ENCODE peak calls at places on chromosomes 7 and 10, in nine cellular contexts. A is upper lobe of left lung, N is BE2C, V is left ventricle myocardium inferior, J is HepG2, Q is heart right ventricle, C is tibial artery, X is dorsolateral prefrontal cortex, L is pancreas. R is an unnamed sample.

GRCh38 chr10:72272689-72273409 is 875 bp upstream of the DDIT4 start:
- DNase-seq in A (peak; percentile 95), N (peak; percentile 94), V (peak; percentile 92), J (peak; percentile 88), Q (peak; percentile 91), C (peak; percentile 96), X (peak; percentile 95), L (peak; percentile 90), R (peak; percentile 90)

GRCh38 chr7:30330134-30331111 is 46.0 kb downstream of the ZNRF2 start:
- DNase-seq in A (no peak), N (no peak), V (no peak), J (no peak), Q (no peak), C (no peak), X (no peak), L (no peak), R (peak; percentile 38)

GRCh38 chr10:82762641-82763040 is 887.6 kb downstream of the NRG3 start:
- DNase-seq in A (no peak), N (no peak), V (no peak), J (no peak), Q (no peak), C (no peak), X (no peak), L (no peak), R (no peak)

GRCh38 chr10:15163261-15163864 is 5.1 kb downstream of the NMT2 start:
- DNase-seq in A (no peak), N (no peak), V (no peak), J (no peak), Q (no peak), C (no peak), X (no peak), L (no peak), R (no peak)

GRCh38 chr7:136807598-136807997 is 60.9 kb upstream of the CHRM2 start:
- DNase-seq in A (no peak), N (peak; percentile 14), V (no peak), J (no peak), Q (no peak), C (no peak), X (no peak), L (no peak), R (no peak)

GRCh38 chr7:135965602-135966001 is 11.6 kb downstream of the MTPN start:
- DNase-seq in A (no peak), N (no peak), V (no peak), J (no peak), Q (no peak), C (no peak), X (no peak), L (no peak), R (no peak)

GRCh38 chr7:143936087-143937009 is 1.3 kb downstream of the OR2F2 start:
- DNase-seq in A (no peak), N (no peak), V (no peak), J (no peak), Q (no peak), C (no peak), X (no peak), L (no peak), R (peak; percentile 2)

GRCh38 chr10:44806895-44807294 is 104.2 kb upstream of the TMEM72 start:
- DNase-seq in A (no peak), N (no peak), V (no peak), J (no peak), Q (no peak), C (no peak), X (no peak), L (no peak), R (no peak)

GRCh38 chr7:23490357-23491131 is 20.3 kb upstream of the IGF2BP3 start:
- DNase-seq in A (peak; percentile 46), N (peak; percentile 63), V (peak; percentile 50), J (no peak), Q (peak; percentile 54), C (no peak), X (peak; percentile 71), L (peak; percentile 63), R (no peak)

GRCh38 chr10:95276367-95277200 is 14.2 kb downstream of the PDLIM1 start:
- DNase-seq in A (no peak), N (no peak), V (no peak), J (no peak), Q (no peak), C (no peak), X (no peak), L (no peak), R (peak; percentile 90)
- H3K4me3 ChIP-seq in A (no peak overlapping the region), N (no peak overlapping the region), V (no peak overlapping the region), J (no peak overlapping the region), Q (no peak overlapping the region), C (no peak overlapping the region), X (no peak overlapping the region), L (no peak overlapping the region), R (no peak overlapping the region)

GRCh38 chr10:69914373-69915268 is 112.9 kb downstream of the COL13A1 start:
- DNase-seq in A (peak; percentile 65), N (peak; percentile 75), V (peak; percentile 68), J (peak; percentile 45), Q (peak; percentile 71), C (peak; percentile 71), X (peak; percentile 83), L (peak; percentile 85), R (peak; percentile 64)

GRCh38 chr10:69913586-69913985 is 111.9 kb downstream of the COL13A1 start:
- DNase-seq in A (no peak), N (no peak), V (no peak), J (no peak), Q (no peak), C (no peak), X (no peak), L (no peak), R (no peak)

GRCh38 chr10:69916133-69916532 is 114.4 kb downstream of the COL13A1 start:
- DNase-seq in A (no peak), N (no peak), V (no peak), J (no peak), Q (no peak), C (no peak), X (no peak), L (no peak), R (no peak)

GRCh38 chr10:69919250-69919649 is 117.5 kb downstream of the COL13A1 start:
- DNase-seq in A (no peak), N (no peak), V (no peak), J (no peak), Q (no peak), C (no peak), X (no peak), L (no peak), R (no peak)

GRCh38 chr10:69918036-69918435 is 116.3 kb downstream of the COL13A1 start:
- DNase-seq in A (no peak), N (no peak), V (no peak), J (no peak), Q (no peak), C (no peak), X (no peak), L (no peak), R (no peak)
- TF ChIP-seq CTCF in A (no peak), N (peak; percentile 6), V (no peak), J (peak; percentile 19), Q (no peak), C (no peak), X (no peak), L (no peak), R (no peak)

GRCh38 chr10:31033166-31033565 is 1.5 kb upstream of the ZNF438 start:
- DNase-seq in A (no peak), N (no peak), V (no peak), J (no peak), Q (no peak), C (peak; percentile 38), X (no peak), L (no peak), R (no peak)
- H3K4me3 ChIP-seq in A (no peak overlapping the region), N (no peak overlapping the region), V (peak overlapping the region; percentile 76), J (no peak overlapping the region), Q (peak overlapping the region; percentile 82), C (peak overlapping the region; percentile 67), X (peak overlapping the region; percentile 80), L (peak overlapping the region; percentile 56), R (no peak overlapping the region)

DNA sequence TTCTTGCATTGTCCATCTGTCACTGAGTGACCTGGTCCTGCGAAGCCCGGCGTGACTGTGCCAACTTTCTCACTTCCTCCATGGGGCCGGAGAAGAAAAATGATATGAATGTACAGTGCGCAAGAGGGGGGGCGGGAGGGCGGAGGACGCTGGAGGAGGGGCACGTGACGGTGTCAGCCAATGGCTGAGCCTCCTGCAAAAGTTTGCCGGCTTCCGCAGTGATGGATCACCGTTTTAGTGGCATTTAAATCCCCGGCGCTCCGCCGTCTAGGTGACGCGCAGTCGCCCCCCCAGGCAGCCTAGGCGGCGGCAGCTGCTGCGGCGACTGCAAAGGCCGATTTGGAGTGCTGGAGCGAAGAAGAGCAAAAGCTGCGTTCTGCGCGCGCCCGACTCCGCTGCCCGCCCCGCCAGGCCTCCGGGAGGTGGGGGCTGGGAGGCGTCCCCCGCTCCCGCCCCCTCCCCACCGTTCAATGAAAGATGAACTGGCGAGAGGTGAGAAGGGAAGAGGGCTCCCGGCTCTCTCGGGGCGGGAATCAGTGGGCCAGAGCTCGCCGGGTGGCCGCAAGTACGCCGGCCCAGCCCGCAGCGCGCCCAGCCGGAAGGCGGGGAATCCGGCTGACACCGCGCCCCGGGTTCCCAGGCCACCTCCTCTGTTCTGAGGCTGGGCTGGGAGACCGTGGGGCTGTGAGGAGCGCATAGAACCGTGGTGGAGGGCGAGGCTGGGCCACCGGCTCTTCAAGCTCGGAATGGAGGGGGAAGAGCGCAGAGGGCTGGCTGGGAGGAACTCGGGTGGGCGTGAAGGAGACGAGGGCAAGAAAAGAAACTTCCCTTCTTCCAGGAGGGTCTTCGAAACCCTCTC is at the start of gene HOXA1:
- DNase-seq in A (peak; percentile 78), N (no peak), V (peak; percentile 49), J (peak; percentile 48), Q (no peak), C (peak; percentile 75), X (no peak), L (no peak), R (peak; percentile 94)
- TF ChIP-seq CTCF in A (no peak), N (no peak), V (no peak), J (no peak), Q (no peak), C (no peak), X (no peak), L (no peak), R (no peak)

GRCh38 chr10:124568858-124569622 is 107.4 kb downstream of the LHPP start:
- DNase-seq in A (no peak), N (peak; percentile 42), V (no peak), J (no peak), Q (no peak), C (no peak), X (no peak), L (no peak), R (no peak)
- H3K4me3 ChIP-seq in A (no peak overlapping the region), N (no peak overlapping the region), V (no peak overlapping the region), J (no peak overlapping the region), Q (no peak overlapping the region), C (no peak overlapping the region), X (no peak overlapping the region), L (no peak overlapping the region), R (no peak overlapping the region)

GRCh38 chr10:125200396-125200795 is 40.0 kb upstream of the CTBP2 start:
- DNase-seq in A (no peak), N (no peak), V (no peak), J (no peak), Q (no peak), C (no peak), X (no peak), L (no peak), R (no peak)
- TF ChIP-seq CTCF in A (no peak), N (no peak), V (no peak), J (no peak), Q (no peak), C (no peak), X (no peak), L (no peak), R (no peak)